ENCODE peak calls at places on chromosome 2, in six cellular contexts. C is heart right ventricle, G is mammary epithelial cell, R is adrenal gland, I is body of pancreas, D is transverse colon. U is an unnamed sample.

GRCh38 chr2:99861376-99861760 is 281.0 kb downstream of the AFF3 start:
- DNase-seq in C (no peak), G (no peak), R (no peak), I (no peak), D (no peak), U (no peak)

GRCh38 chr2:20182241-20182931 is 42.5 kb downstream of the SDC1 start:
- DNase-seq in C (no peak), G (peak; percentile 56), R (peak; percentile 76), I (peak; percentile 27), D (peak; percentile 51), U (no peak)

GRCh38 chr2:23520256-23520655 is 135.3 kb downstream of the KLHL29 start:
- DNase-seq in C (no peak), G (peak; percentile 18), R (no peak), I (peak; percentile 42), D (no peak), U (no peak)

GRCh38 chr2:110903548-110903947 is 171.2 kb downstream of the ACOXL start:
- DNase-seq in C (no peak), G (no peak), R (peak; percentile 59), I (no peak), D (peak; percentile 83), U (no peak)

GRCh38 chr2:64617631-64618151 is 36.0 kb downstream of the SERTAD2 start:
- DNase-seq in C (no peak), G (no peak), R (peak; percentile 48), I (no peak), D (no peak), U (no peak)

GRCh38 chr2:197405582-197405981 is 29.2 kb downstream of the SF3B1 start:
- DNase-seq in C (no peak), G (no peak), R (no peak), I (no peak), D (no peak), U (no peak)

GRCh38 chr2:232024457-232024856 is 62.9 kb downstream of the DIS3L2 start:
- DNase-seq in C (no peak), G (no peak), R (no peak), I (no peak), D (no peak), U (no peak)

GRCh38 chr2:120436885-120437603 is 91.1 kb downstream of the INHBB start:
- DNase-seq in C (no peak), G (peak; percentile 54), R (peak; percentile 65), I (peak; percentile 30), D (no peak), U (no peak)

GRCh38 chr2:187299122-187299906 is 148.7 kb downstream of the CALCRL start:
- DNase-seq in C (no peak), G (no peak), R (no peak), I (no peak), D (no peak), U (no peak)

GRCh38 chr2:60565472-60565871 is 12.0 kb upstream of the BCL11A start:
- DNase-seq in C (no peak), G (no peak), R (peak; percentile 58), I (no peak), D (peak; percentile 39), U (no peak)

GRCh38 chr2:162926501-162926900 is 87.9 kb upstream of the KCNH7 start:
- DNase-seq in C (no peak), G (peak; percentile 97), R (no peak), I (peak; percentile 36), D (no peak), U (no peak)

GRCh38 chr2:37506407-37507068 is 162.1 kb downstream of the QPCT start:
- DNase-seq in C (peak; percentile 23), G (no peak), R (no peak), I (peak; percentile 2), D (no peak), U (no peak)

GRCh38 chr2:13114391-13114790 is 397.7 kb downstream of the TRIB2 start:
- DNase-seq in C (peak; percentile 45), G (peak; percentile 27), R (peak; percentile 63), I (peak; percentile 87), D (no peak), U (no peak)

GRCh38 chr2:20448246-20449046 is 1.6 kb downstream of the RHOB start:
- DNase-seq in C (no peak), G (no peak), R (peak; percentile 74), I (no peak), D (no peak), U (no peak)

GRCh38 chr2:191638079-191638801 is 39.7 kb upstream of the NABP1 start:
- DNase-seq in C (no peak), G (no peak), R (no peak), I (peak; percentile 16), D (no peak), U (no peak)

GRCh38 chr2:24123212-24124002 is at the start of the genes FAM228B and PFN4:
- DNase-seq in C (peak; percentile 92), G (peak; percentile 77), R (peak; percentile 93), I (peak; percentile 90), D (peak; percentile 90), U (peak; percentile 48)

GRCh38 chr2:98333922-98334321 is 12.3 kb upstream of the CNGA3 start:
- DNase-seq in C (no peak), G (no peak), R (no peak), I (no peak), D (no peak), U (no peak)

GRCh38 chr2:119233326-119234020 is 9.8 kb downstream of the STEAP3 start:
- DNase-seq in C (no peak), G (peak; percentile 66), R (no peak), I (no peak), D (no peak), U (no peak)

GRCh38 chr2:46645681-46646162 is 166.4 kb downstream of the TMEM247 start:
- DNase-seq in C (peak; percentile 19), G (peak; percentile 89), R (peak; percentile 83), I (peak; percentile 38), D (peak; percentile 18), U (no peak)

GRCh38 chr2:17672583-17673317 is 80.9 kb downstream of the SMC6 start:
- DNase-seq in C (no peak), G (peak; percentile 80), R (no peak), I (no peak), D (no peak), U (no peak)
- H3K27ac ChIP-seq in C (no peak overlapping the region), G (peak overlapping the region; percentile 60), R (no peak overlapping the region), I (no peak overlapping the region), D (no peak overlapping the region), U (no peak overlapping the region)

GRCh38 chr2:34332813-34333212 is 733.7 kb upstream of the FAM98A start:
- DNase-seq in C (no peak), G (no peak), R (no peak), I (no peak), D (no peak), U (no peak)
- TF ChIP-seq CTCF in C (no peak), G (no peak), R (no peak), I (no peak), D (no peak), U (no peak)

GRCh38 chr2:234691968-234692955 is 195.4 kb upstream of the ARL4C start:
- DNase-seq in C (no peak), G (no peak), R (no peak), I (no peak), D (no peak), U (no peak)

GRCh38 chr2:234695981-234696380 is 199.1 kb upstream of the ARL4C start:
- DNase-seq in C (no peak), G (no peak), R (no peak), I (no peak), D (no peak), U (no peak)

GRCh38 chr2:234691226-234691600 is 194.3 kb upstream of the ARL4C start:
- DNase-seq in C (no peak), G (no peak), R (no peak), I (no peak), D (no peak), U (no peak)

GRCh38 chr2:234690569-234691225 is 193.8 kb upstream of the ARL4C start:
- DNase-seq in C (no peak), G (peak; percentile 45), R (no peak), I (no peak), D (no peak), U (no peak)

GRCh38 chr2:234694244-234695013 is 197.5 kb upstream of the ARL4C start:
- DNase-seq in C (no peak), G (peak; percentile 82), R (no peak), I (no peak), D (no peak), U (no peak)
- H3K9me3 ChIP-seq in C (peaks cover 41% of the 10 kb centered on the region), G (peaks cover 20% of the 10 kb centered on the region), R (no peaks in the 10 kb centered on the region), I (peaks cover 13% of the 10 kb centered on the region), D (peaks cover 4% of the 10 kb centered on the region), U (peaks cover 6% of the 10 kb centered on the region)

DNA sequence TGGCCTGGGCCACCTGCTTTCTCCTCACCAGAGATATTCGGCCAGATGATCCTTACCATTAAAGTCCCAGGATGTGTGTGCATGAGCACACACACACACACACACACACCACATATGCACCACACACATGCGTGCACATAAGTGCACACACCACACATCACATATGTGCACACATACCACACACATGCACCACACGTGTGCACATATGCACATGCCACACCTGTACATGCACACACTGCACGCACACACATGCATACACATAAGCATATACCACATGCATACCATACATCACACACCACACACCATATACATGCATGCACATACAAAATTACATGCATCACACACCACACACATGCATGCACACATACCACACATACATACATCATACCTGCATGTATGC is 38.7 kb downstream of the RPL37A start:
- DNase-seq in C (no peak), G (no peak), R (no peak), I (no peak), D (no peak), U (no peak)
- H3K27ac ChIP-seq in C (peak overlapping the region; percentile 82), G (no peak overlapping the region), R (peak overlapping the region; percentile 72), I (no peak overlapping the region), D (no peak overlapping the region), U (no peak overlapping the region)

GRCh38 chr2:86201951-86202692 is 2.9 kb downstream of the MRPL35 start:
- DNase-seq in C (no peak), G (no peak), R (no peak), I (no peak), D (no peak), U (no peak)
- TF ChIP-seq CTCF in C (no peak), G (no peak), R (no peak), I (no peak), D (no peak), U (no peak)

GRCh38 chr2:226902041-226902972 is 66.5 kb downstream of the RHBDD1 start:
- DNase-seq in C (no peak), G (no peak), R (no peak), I (no peak), D (no peak), U (no peak)
- H3K9me3 ChIP-seq in C (no peaks in the 10 kb centered on the region), G (no peaks in the 10 kb centered on the region), R (no peaks in the 10 kb centered on the region), I (no peaks in the 10 kb centered on the region), D (no peaks in the 10 kb centered on the region), U (no peaks in the 10 kb centered on the region)

DNA sequence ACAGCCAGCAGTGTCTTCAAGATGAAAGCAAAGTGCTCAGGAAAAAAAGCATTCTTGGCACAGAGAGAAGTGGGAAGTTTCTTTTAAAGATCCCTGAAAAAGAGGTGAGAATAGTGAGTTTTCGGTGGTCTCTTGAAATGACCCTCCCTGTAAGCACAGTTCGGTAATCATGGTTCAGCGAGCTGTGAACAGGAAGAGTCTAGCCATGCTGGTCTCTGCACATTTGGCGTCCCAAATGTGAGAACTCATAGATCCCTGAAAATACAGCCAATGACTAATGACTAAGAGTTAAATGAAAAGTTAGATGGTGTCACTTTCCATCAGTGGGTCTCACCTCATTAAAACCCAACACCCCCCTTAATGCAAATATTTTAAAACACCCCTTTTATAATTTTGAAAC is 3.4 kb downstream of the IL1R1 start:
- DNase-seq in C (no peak), G (no peak), R (no peak), I (no peak), D (no peak), U (no peak)
- H3K27ac ChIP-seq in C (no peak overlapping the region), G (no peak overlapping the region), R (no peak overlapping the region), I (no peak overlapping the region), D (no peak overlapping the region), U (no peak overlapping the region)

U was measured in CD4-positive, alpha-beta T cell.